ENCODE peak calls at places on chromosomes 7 and 10, in eight cellular contexts. W is IMR-90, C is PC-3, N is heart left ventricle, P is thyroid gland, Q is mammary epithelial cell, J is body of pancreas, G is adrenal gland. R is an unnamed sample.

GRCh38 chr10:79382491-79382941 is 35.2 kb downstream of the PPIF start:
- DNase-seq in Q (no peak), J (no peak), G (peak; percentile 21), W (no peak), P (peak; percentile 53), N (no peak), C (no peak), R (peak; percentile 2)

GRCh38 chr7:135970682-135971365 is 6.3 kb downstream of the MTPN start:
- DNase-seq in P (no peak), C (no peak), Q (no peak), N (no peak), J (no peak), G (no peak), W (no peak), R (no peak)

GRCh38 chr7:2821161-2821841 is 22.8 kb downstream of the GNA12 start:
- DNase-seq in W (peak; percentile 83), J (peak; percentile 63), G (no peak), N (no peak), C (peak; percentile 68), Q (peak; percentile 95), P (peak; percentile 40), R (no peak)

GRCh38 chr7:106425017-106425719 is 140.4 kb upstream of the NAMPT start:
- DNase-seq in C (peak; percentile 72), Q (peak; percentile 99), W (peak; percentile 100), G (peak; percentile 91), N (peak; percentile 67), J (peak; percentile 63), P (peak; percentile 76), R (peak; percentile 89)

GRCh38 chr10:356452-356851 is 221.2 kb downstream of the ZMYND11 start:
- DNase-seq in Q (no peak), P (no peak), W (no peak), G (no peak), J (no peak), C (no peak), N (no peak), R (no peak)

GRCh38 chr10:86813101-86813500 is 56.7 kb downstream of the BMPR1A start:
- DNase-seq in P (no peak), C (peak; percentile 44), N (no peak), G (no peak), Q (no peak), J (no peak), W (no peak), R (no peak)

GRCh38 chr7:151876899-151877777 is at the start of gene PRKAG2:
- DNase-seq in J (peak; percentile 76), G (peak; percentile 59), P (peak; percentile 75), W (no peak), C (peak; percentile 35), N (peak; percentile 78), Q (peak; percentile 28), R (peak; percentile 73)

GRCh38 chr7:20331231-20331880 is 656 bp downstream of the ITGB8 start:
- DNase-seq in N (peak; percentile 47), P (peak; percentile 58), Q (no peak), C (peak; percentile 42), G (peak; percentile 44), J (peak; percentile 38), W (peak; percentile 18), R (peak; percentile 39)

GRCh38 chr10:63819753-63820347 is 298.6 kb downstream of the REEP3 start:
- DNase-seq in J (peak; percentile 73), P (peak; percentile 73), N (peak; percentile 78), W (peak; percentile 62), G (peak; percentile 76), Q (peak; percentile 36), C (peak; percentile 79), R (peak; percentile 50)

GRCh38 chr7:106452031-106452851 is 167.5 kb upstream of the NAMPT start:
- DNase-seq in W (no peak), C (no peak), J (no peak), P (no peak), Q (peak; percentile 44), N (no peak), G (no peak), R (no peak)

GRCh38 chr7:51977913-51978312 is 661.3 kb upstream of the COBL start:
- DNase-seq in Q (no peak), P (no peak), J (no peak), N (no peak), C (no peak), G (no peak), W (no peak), R (no peak)

GRCh38 chr7:42858570-42858969 is 53.3 kb downstream of the C7orf25 start:
- DNase-seq in G (no peak), P (no peak), W (peak; percentile 26), Q (peak; percentile 38), N (no peak), C (peak; percentile 65), J (no peak), R (no peak)

GRCh38 chr7:45223728-45224630 is 66.4 kb downstream of the RAMP3 start:
- DNase-seq in N (no peak), W (no peak), C (no peak), Q (no peak), J (no peak), P (no peak), G (no peak), R (no peak)

DNA sequence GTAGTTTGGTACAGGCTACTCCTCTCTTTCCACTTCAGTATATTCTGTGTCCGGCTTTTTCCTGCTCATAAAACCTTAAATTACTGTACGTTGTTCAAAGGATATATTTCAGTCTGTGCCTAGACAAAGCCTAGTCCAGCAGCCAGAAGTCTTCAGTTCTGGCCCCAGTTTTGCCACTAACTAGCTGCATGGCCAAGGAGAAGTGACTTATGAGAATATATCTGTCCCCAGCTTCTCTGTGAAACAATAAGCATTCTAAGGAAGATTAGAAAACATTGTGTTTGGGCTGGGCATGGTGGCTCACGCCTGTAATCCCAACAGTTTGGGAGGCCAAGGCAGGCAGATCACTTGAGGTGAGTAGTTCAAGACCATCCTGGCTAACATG is 105.0 kb upstream of the HDAC9 start:
- DNase-seq in Q (no peak), W (no peak), J (no peak), P (no peak), N (no peak), G (no peak), C (no peak), R (no peak)
- H3K9me3 ChIP-seq in Q (no peaks in the 10 kb centered on the region), W (no peaks in the 10 kb centered on the region), J (no peaks in the 10 kb centered on the region), P (no peaks in the 10 kb centered on the region), N (no peaks in the 10 kb centered on the region), G (no peaks in the 10 kb centered on the region), C (no peaks in the 10 kb centered on the region), R (no peaks in the 10 kb centered on the region)

GRCh38 chr10:5895365-5895764 is 5.3 kb downstream of the FBH1 start:
- DNase-seq in W (no peak), J (no peak), C (no peak), N (no peak), Q (no peak), G (no peak), P (no peak), R (no peak)

GRCh38 chr10:5894873-5895272 is 4.8 kb downstream of the FBH1 start:
- DNase-seq in P (no peak), Q (no peak), J (no peak), W (no peak), N (peak; percentile 82), C (no peak), G (no peak), R (no peak)

GRCh38 chr10:5892007-5892406 is 2.0 kb downstream of the FBH1 start:
- DNase-seq in J (no peak), G (peak; percentile 45), W (no peak), P (no peak), Q (no peak), N (no peak), C (no peak), R (no peak)

GRCh38 chr10:5894458-5894857 is 4.4 kb downstream of the FBH1 start:
- DNase-seq in P (no peak), G (no peak), C (no peak), J (no peak), N (no peak), Q (no peak), W (no peak), R (no peak)

GRCh38 chr10:5893321-5893720 is 3.3 kb downstream of the FBH1 start:
- DNase-seq in G (no peak), P (no peak), J (no peak), Q (no peak), W (no peak), N (no peak), C (no peak), R (no peak)
- H3K36me3 ChIP-seq in G (no peaks in the 10 kb centered on the region), P (peaks cover 9% of the 10 kb centered on the region), J (no peaks in the 10 kb centered on the region), Q (peaks cover 12% of the 10 kb centered on the region), W (peaks cover 23% of the 10 kb centered on the region), N (peaks cover 43% of the 10 kb centered on the region), C (no peaks in the 10 kb centered on the region), R (no peaks in the 10 kb centered on the region)

GRCh38 chr10:37680716-37681616 is 176.4 kb downstream of the ZNF248 start:
- DNase-seq in C (no peak), G (no peak), J (no peak), Q (no peak), P (no peak), N (no peak), W (no peak), R (no peak)
- H3K9me3 ChIP-seq in C (no peaks in the 10 kb centered on the region), G (no peaks in the 10 kb centered on the region), J (no peaks in the 10 kb centered on the region), Q (peaks cover 34% of the 10 kb centered on the region), P (no peaks in the 10 kb centered on the region), N (no peaks in the 10 kb centered on the region), W (peaks cover 55% of the 10 kb centered on the region), R (no peaks in the 10 kb centered on the region)

GRCh38 chr10:71221586-71222202 is 9.3 kb downstream of the UNC5B start:
- DNase-seq in Q (no peak), G (no peak), C (no peak), W (no peak), J (no peak), P (no peak), N (no peak), R (no peak)

GRCh38 chr10:71220689-71221540 is 8.5 kb downstream of the UNC5B start:
- DNase-seq in Q (no peak), N (no peak), G (no peak), J (no peak), W (no peak), P (no peak), C (no peak), R (no peak)

GRCh38 chr10:71223365-71224058 is 11.1 kb downstream of the UNC5B start:
- DNase-seq in C (no peak), J (no peak), W (no peak), Q (no peak), N (no peak), G (no peak), P (no peak), R (no peak)

GRCh38 chr10:71219918-71220688 is 7.7 kb downstream of the UNC5B start:
- DNase-seq in G (no peak), N (no peak), Q (no peak), W (no peak), C (no peak), P (no peak), J (no peak), R (no peak)

DNA sequence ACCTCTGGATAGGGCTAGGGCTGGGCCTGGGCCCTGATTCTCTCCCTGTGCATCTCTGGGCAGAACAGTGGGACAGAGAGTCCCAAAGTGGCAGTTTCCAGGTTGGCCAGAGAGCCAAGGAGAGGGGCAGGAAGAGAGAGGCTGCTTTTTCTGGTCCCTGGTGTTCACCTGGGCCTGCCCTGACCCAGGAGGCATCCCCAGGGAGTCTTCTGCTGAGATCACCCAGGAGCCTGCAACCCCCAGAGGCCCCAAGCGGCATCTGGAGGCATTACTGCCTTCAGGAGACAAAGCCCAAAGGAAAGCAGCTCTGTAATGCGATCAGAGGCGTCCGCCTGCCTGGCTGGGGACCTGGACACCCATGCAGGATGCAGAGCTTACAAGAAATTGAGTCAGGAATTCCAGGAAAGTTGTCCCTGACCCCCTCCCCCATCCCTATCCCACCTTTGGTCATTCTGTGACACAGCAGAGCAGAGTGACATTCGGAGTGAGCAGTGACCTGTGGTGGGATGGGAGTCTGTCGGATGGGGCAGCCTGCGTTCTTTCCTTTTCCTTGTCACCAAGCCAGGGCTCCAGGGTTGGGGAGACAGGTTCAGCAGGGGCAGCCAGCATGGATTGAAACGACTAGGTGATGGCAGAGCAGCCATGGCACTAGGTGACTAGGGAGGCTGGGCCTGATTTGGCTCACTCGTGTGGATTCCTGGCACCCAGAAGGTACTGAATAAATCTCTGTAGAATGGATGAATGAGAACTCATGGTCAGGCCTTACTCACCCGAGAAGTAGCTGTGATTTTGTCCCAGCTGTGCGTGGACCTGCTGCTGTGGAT is 10.4 kb downstream of the UNC5B start:
- DNase-seq in N (no peak), P (no peak), Q (peak; percentile 23), J (no peak), C (no peak), G (no peak), W (peak; percentile 79), R (no peak)
- H3K36me3 ChIP-seq in N (no peaks in the 10 kb centered on the region), P (no peaks in the 10 kb centered on the region), Q (no peaks in the 10 kb centered on the region), J (no peaks in the 10 kb centered on the region), C (no peaks in the 10 kb centered on the region), G (no peaks in the 10 kb centered on the region), W (no peaks in the 10 kb centered on the region), R (no peaks in the 10 kb centered on the region)